ENCODE peak calls at places on chromosome 10, in four cellular contexts. M, G, T and H are unnamed samples.
A peak's percentile ranks its signal among the peaks of the same experiment; 100 is the strongest.

GRCh38 chr10:13633689-13634088 is 46.9 kb downstream of the PRPF18 start:
- DNase-seq in T (peak; percentile 22), M (peak; percentile 84), G (no peak), H (peak; percentile 18)

GRCh38 chr10:86113501-86113900 is 253.1 kb downstream of the GRID1 start:
- DNase-seq in M (no peak), T (no peak), G (peak; percentile 65), H (no peak)

GRCh38 chr10:90125966-90126600 is 424.7 kb downstream of the KIF20B start:
- DNase-seq in M (no peak), T (no peak), G (no peak), H (no peak)

GRCh38 chr10:66924674-66925345 is 1.0 kb upstream of the LRRTM3 start:
- DNase-seq in G (no peak), M (no peak), T (no peak), H (no peak)

GRCh38 chr10:48604408-48605263 is at the start of gene ARHGAP22:
- DNase-seq in G (peak; percentile 86), T (no peak), M (peak; percentile 76), H (peak; percentile 48)

GRCh38 chr10:28768227-28768626 is 90.9 kb downstream of the BAMBI start:
- DNase-seq in M (no peak), G (no peak), T (no peak), H (no peak)

GRCh38 chr10:59971915-59972314 is 65.6 kb upstream of the CCDC6 start:
- DNase-seq in M (no peak), G (no peak), T (no peak), H (peak; percentile 59)

GRCh38 chr10:33132626-33133025 is 174.6 kb upstream of the ITGB1 start:
- DNase-seq in M (no peak), T (no peak), G (no peak), H (no peak)

GRCh38 chr10:88990528-88991160 is at the start of gene FAS:
- DNase-seq in M (peak; percentile 81), G (peak; percentile 95), T (no peak), H (peak; percentile 91)

GRCh38 chr10:103758294-103758681 is 97.1 kb downstream of the SH3PXD2A start:
- DNase-seq in M (no peak), G (no peak), T (no peak), H (no peak)

GRCh38 chr10:90530526-90530925 is 327.3 kb downstream of the HTR7 start:
- DNase-seq in G (no peak), T (no peak), M (no peak), H (no peak)

GRCh38 chr10:96448021-96448457 is 65.7 kb downstream of the TLL2 start:
- DNase-seq in G (peak; percentile 83), T (no peak), M (no peak), H (peak; percentile 31)

GRCh38 chr10:43842496-43842895 is 193.8 kb upstream of the ZNF32 start:
- DNase-seq in M (peak; percentile 54), G (no peak), T (no peak), H (no peak)

GRCh38 chr10:96299383-96299782 is 4.9 kb upstream of the DNTT start:
- DNase-seq in M (no peak), G (no peak), T (no peak), H (no peak)

GRCh38 chr10:60456053-60456452 is 66.4 kb upstream of the ANK3 start:
- DNase-seq in T (no peak), M (no peak), G (no peak), H (no peak)

GRCh38 chr10:118971187-118971586 is 58.3 kb upstream of the NANOS1 start:
- DNase-seq in T (no peak), M (no peak), G (peak; percentile 26), H (no peak)

GRCh38 chr10:50992356-50992866 is 81.9 kb upstream of the PRKG1 start:
- DNase-seq in M (no peak), G (no peak), T (no peak), H (no peak)

GRCh38 chr10:73075829-73076228 is 20.8 kb downstream of the P4HA1 start:
- DNase-seq in T (no peak), G (no peak), M (no peak), H (no peak)

GRCh38 chr10:4234661-4235060 is 449.7 kb upstream of the KLF6 start:
- DNase-seq in M (no peak), G (no peak), T (no peak), H (no peak)

GRCh38 chr10:68049289-68050078 is 25.6 kb downstream of the HERC4 start:
- DNase-seq in T (no peak), M (no peak), G (no peak), H (no peak)

GRCh38 chr10:63576501-63576900 is 55.3 kb downstream of the REEP3 start:
- DNase-seq in M (no peak), T (no peak), G (no peak), H (no peak)

GRCh38 chr10:101485681-101486554 is 102.1 kb downstream of the POLL start:
- DNase-seq in G (no peak), T (no peak), M (no peak), H (no peak)

GRCh38 chr10:73648975-73649829 is 6.6 kb downstream of the SYNPO2L start:
- DNase-seq in T (no peak), M (no peak), G (no peak), H (no peak)

GRCh38 chr10:28248092-28248491 is 54.8 kb downstream of the MPP7 start:
- DNase-seq in M (no peak), G (no peak), T (peak; percentile 78), H (no peak)

GRCh38 chr10:42888504-42889095 is 106.0 kb downstream of the BMS1 start:
- DNase-seq in G (peak; percentile 62), M (peak; percentile 34), T (no peak), H (no peak)

GRCh38 chr10:59135275-59135674 is 41.2 kb upstream of the PHYHIPL start:
- DNase-seq in T (peak; percentile 10), M (no peak), G (no peak), H (no peak)

GRCh38 chr10:34916368-34916767 is 101.3 kb upstream of the PARD3 start:
- DNase-seq in M (no peak), T (peak; percentile 77), G (no peak), H (no peak)

GRCh38 chr10:72756674-72757385 is 64.9 kb downstream of the MCU start:
- DNase-seq in M (no peak), T (no peak), G (no peak), H (no peak)

GRCh38 chr10:2985729-2986232 is 81.6 kb upstream of the PFKP start:
- DNase-seq in G (peak; percentile 42), T (no peak), M (no peak), H (no peak)

DNA sequence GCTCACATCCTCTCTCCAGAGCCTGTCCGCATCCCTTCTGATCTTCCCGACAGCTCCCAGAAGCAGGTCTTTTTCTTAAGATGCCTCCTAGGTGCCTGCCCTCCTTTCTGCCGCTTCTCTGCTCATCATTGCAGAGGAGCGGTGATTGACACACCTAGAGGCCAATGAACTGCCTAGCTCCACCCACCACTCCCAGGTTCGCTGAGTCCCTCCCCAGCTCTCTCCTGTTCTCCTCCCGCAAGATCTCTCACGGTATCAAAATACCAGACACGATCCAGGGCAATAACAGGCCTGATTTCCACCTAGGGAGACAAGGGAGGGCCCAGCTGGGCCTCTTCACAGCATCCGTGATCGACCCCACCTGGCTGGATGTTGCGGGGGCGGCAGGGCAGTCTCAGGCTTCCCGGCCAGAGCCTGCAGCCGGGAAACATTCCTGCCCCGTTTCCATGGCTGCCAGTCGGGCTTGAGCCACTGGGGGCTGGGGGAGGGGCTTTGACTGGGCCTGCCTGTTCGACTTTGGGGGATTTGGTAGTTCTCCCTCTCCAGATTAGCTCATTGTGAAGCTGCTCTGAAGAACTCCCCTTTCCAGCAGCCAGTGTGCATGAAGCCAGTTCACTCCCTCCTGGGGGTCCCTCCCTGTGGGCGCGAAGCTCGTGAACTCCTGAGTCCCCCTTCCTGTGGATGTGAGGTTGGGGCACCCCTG is 373.5 kb downstream of the RPS24 start:
- DNase-seq in T (peak; percentile 62), M (peak; percentile 75), G (peak; percentile 87), H (peak; percentile 94)
- H3K4me3 ChIP-seq in T (peak overlapping the region; percentile 35), M (peak overlapping the region; percentile 33), G (no peak overlapping the region), H (no peak overlapping the region)

DNA sequence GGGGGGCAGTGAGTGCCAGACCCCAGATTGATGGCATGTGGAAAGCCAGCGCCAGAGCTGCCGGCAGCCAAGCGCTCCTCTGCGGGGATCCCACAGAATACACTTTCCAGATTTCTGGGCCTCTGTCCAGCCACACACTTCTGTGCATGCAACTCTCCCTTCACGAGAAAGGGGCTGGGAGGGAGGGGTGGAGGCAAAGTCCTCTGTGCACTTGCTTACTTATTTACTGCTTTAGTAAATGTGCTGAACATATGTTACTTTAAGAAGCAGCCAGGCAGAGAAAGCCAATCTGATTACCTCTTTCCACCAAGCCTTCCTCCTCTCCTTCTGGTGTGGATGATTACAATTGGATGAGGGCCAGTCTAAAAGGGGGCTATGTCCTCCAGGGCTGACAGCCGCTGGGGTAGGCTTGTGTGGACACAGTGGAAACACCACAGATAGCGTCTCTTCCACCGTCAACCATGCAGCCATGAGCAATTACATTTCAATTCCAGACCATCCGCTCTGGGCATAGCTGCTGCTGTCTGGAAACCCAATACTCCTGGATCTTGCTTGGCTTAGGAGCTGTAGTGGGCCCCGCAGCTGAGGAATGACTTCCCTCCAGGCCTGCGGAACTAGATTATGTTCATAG is 322.8 kb upstream of the ANKRD30A start:
- DNase-seq in G (no peak), T (peak; percentile 25), M (no peak), H (peak; percentile 87)
- H3K4me3 ChIP-seq in G (no peak overlapping the region), T (no peak overlapping the region), M (no peak overlapping the region), H (no peak overlapping the region)

DNA sequence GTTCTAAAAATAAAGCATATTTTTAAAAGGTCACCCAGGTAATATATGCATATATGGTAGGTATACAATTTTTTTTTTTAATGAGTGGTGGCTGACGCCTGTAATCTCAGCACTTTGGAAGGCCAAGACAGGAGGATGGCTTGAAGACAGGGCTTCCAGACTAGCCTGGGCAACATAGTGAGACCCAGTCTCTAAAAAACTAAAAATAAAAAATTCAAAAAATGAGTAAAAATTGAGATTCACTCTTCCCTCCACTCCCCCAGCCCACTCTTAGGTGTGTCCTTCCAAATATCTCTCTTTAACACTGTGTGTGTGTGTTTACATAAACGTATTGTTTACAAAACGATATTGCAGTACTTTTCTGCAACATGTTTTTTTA is 929 bp upstream of the ANXA11 start:
- DNase-seq in T (no peak), G (no peak), M (no peak), H (no peak)
- H3K4me3 ChIP-seq in T (peak overlapping the region; percentile 85), G (no peak overlapping the region), M (no peak overlapping the region), H (no peak overlapping the region)

DNA sequence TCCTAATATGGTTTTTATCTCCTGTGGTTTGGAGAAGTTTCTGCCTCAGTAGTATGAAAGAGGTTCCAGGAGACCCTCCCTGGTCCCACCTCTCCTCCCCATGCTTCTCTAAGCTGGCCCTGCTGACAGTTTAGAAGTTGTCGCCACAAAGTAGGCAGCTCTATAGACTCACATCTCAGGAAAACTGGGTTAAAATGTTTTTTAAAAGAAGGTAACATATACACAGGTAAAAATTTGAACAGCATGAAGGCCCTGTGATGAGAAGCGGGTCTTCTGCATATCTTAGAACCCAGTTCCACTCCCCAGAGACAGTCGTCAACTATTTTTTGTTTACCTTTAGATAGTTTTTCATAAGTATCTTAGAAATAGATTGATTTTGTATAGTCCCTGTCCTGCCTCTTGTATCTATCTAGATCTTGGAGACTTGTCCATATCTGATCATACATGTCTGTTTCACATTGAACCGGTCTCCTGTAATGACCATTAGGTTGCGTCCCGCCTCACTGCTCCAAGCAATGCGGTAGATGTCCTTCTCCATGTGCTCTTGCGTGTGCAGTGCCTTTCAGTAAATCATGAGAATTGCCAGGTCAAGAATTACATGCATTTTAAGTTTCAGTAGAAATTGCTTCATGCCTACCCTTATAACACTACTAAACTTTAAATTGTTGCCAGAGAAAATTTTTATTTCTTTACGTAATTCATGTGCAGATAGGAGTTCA is 2.2 kb downstream of the DUSP5 start:
- DNase-seq in M (no peak), T (no peak), G (no peak), H (no peak)
- H3K4me3 ChIP-seq in M (peak overlapping the region; percentile 82), T (peak overlapping the region; percentile 69), G (no peak overlapping the region), H (no peak overlapping the region)